ENCODE peak calls at places on chromosomes 2 and 18, in seven cellular contexts. V is activated CD4-positive, CD25-positive, alpha-beta regulatory T cell; X is stimulated activated CD8-positive, alpha-beta memory T cell treated with anti-CD3 and anti-CD28 coated beads, Interleukin-12 subunit alpha, Interleukin-12 subunit beta, amount 100 ng/mL, for 1 hour; W is COR-L47; O is DMS153; R is NCI-H1694; J is HTR-8/SVneo. A is an unnamed sample.

GRCh38 chr2:165462433-165462832 is 7.1 kb upstream of the CSRNP3 start:
- DNase-seq in V (no peak), X (no peak), W (peak), O (peak), R (peak), J (no peak), A (no peak)

GRCh38 chr18:424071-424868 is 76.2 kb downstream of the COLEC12 start:
- DNase-seq in V (no peak), X (no peak), W (no peak), O (no peak), R (no peak), J (no peak), A (no peak)

GRCh38 chr18:44036500-44036899 is 644.2 kb upstream of the SETBP1 start:
- DNase-seq in V (no peak), X (no peak), W (peak), O (no peak), R (peak), J (no peak), A (no peak)

GRCh38 chr2:226213717-226214116 is 585.9 kb downstream of the IRS1 start:
- DNase-seq in V (no peak), X (no peak), W (no peak), O (no peak), R (no peak), J (peak), A (no peak)

GRCh38 chr2:235506291-235506996 is 12.6 kb downstream of the AGAP1 start:
- DNase-seq in V (no peak), X (no peak), W (peak), O (peak), R (no peak), J (no peak), A (no peak)

GRCh38 chr2:190635781-190636180 is 13.1 kb upstream of the NAB1 start:
- DNase-seq in V (no peak), X (no peak), W (no peak), O (no peak), R (no peak), J (no peak), A (no peak)

GRCh38 chr2:11899264-11899818 is 152.9 kb downstream of the LPIN1 start:
- DNase-seq in V (no peak), X (no peak), W (no peak), O (no peak), R (no peak), J (no peak), A (no peak)

GRCh38 chr18:37845498-37845897 is 279.9 kb upstream of the CELF4 start:
- DNase-seq in V (no peak), X (no peak), W (no peak), O (no peak), R (no peak), J (no peak), A (no peak)

GRCh38 chr2:113000436-113000835 is 4.8 kb upstream of the IL36A start:
- DNase-seq in V (no peak), X (no peak), W (no peak), O (no peak), R (no peak), J (no peak), A (no peak)

GRCh38 chr2:177753682-177754475 is 318.7 kb downstream of the PDE11A start:
- DNase-seq in V (no peak), X (no peak), W (no peak), O (peak), R (no peak), J (peak), A (no peak)

GRCh38 chr2:126995652-126996377 is 97.1 kb downstream of the TEX51 start:
- DNase-seq in V (no peak), X (no peak), W (no peak), O (no peak), R (no peak), J (no peak), A (no peak)

GRCh38 chr2:158659483-158659882 is 135.6 kb upstream of the DAPL1 start:
- DNase-seq in V (no peak), X (no peak), W (no peak), O (no peak), R (no peak), J (no peak), A (no peak)

GRCh38 chr2:240884221-240884620 is 11.7 kb downstream of the MAB21L4 start:
- DNase-seq in V (no peak), X (no peak), W (no peak), O (no peak), R (no peak), J (no peak), A (no peak)

GRCh38 chr2:45329045-45329677 is 281.9 kb downstream of the SRBD1 start:
- DNase-seq in V (no peak), X (no peak), W (no peak), O (no peak), R (peak), J (peak), A (no peak)

GRCh38 chr2:176813526-176814179 is 398.9 kb upstream of the HNRNPA3 start:
- DNase-seq in V (no peak), X (no peak), W (no peak), O (no peak), R (no peak), J (no peak), A (no peak)

GRCh38 chr2:55843096-55843991 is 80.2 kb downstream of the EFEMP1 start:
- DNase-seq in V (no peak), X (no peak), W (peak), O (peak), R (no peak), J (peak), A (no peak)

GRCh38 chr18:79259218-79259617 is 136.5 kb upstream of the NFATC1 start:
- DNase-seq in V (no peak), X (no peak), W (no peak), O (no peak), R (no peak), J (no peak), A (no peak)

GRCh38 chr2:10028988-10029874 is 14.1 kb upstream of the KLF11 start:
- DNase-seq in V (peak), X (no peak), W (peak), O (no peak), R (no peak), J (no peak), A (no peak)

GRCh38 chr2:127504552-127505460 is 21.5 kb downstream of the IWS1 start:
- DNase-seq in V (no peak), X (no peak), W (no peak), O (no peak), R (no peak), J (no peak), A (no peak)

GRCh38 chr2:41197781-41198180 is 745.9 kb upstream of the SLC8A1 start:
- DNase-seq in V (no peak), X (no peak), W (no peak), O (no peak), R (no peak), J (no peak), A (no peak)

GRCh38 chr2:202545931-202546330 is 88.8 kb upstream of the FAM117B start:
- DNase-seq in V (no peak), X (no peak), W (no peak), O (no peak), R (no peak), J (no peak), A (no peak)

GRCh38 chr18:26003817-26004216 is 86.6 kb downstream of the SS18 start:
- DNase-seq in V (no peak), X (no peak), W (no peak), O (no peak), R (no peak), J (no peak), A (no peak)

GRCh38 chr2:224366269-224366668 is 35.6 kb downstream of the FAM124B start:
- DNase-seq in V (no peak), X (no peak), W (no peak), O (no peak), R (peak), J (no peak), A (no peak)

GRCh38 chr2:16268301-16269000 is 328.1 kb downstream of the MYCN start:
- DNase-seq in V (no peak), X (no peak), W (no peak), O (no peak), R (no peak), J (no peak), A (no peak)

GRCh38 chr18:48186084-48186798 is 222.9 kb downstream of the ZBTB7C start:
- DNase-seq in V (no peak), X (no peak), W (peak), O (no peak), R (no peak), J (no peak), A (no peak)

GRCh38 chr18:3148930-3149535 is 70.7 kb downstream of the MYOM1 start:
- DNase-seq in V (no peak), X (no peak), W (no peak), O (no peak), R (no peak), J (no peak), A (no peak)

GRCh38 chr2:207805566-207806226 is 36.0 kb upstream of the FZD5 start:
- DNase-seq in V (no peak), X (no peak), W (no peak), O (no peak), R (no peak), J (no peak), A (no peak)